ENCODE peak calls at places on chromosomes 5 and 9, in four cellular contexts. A, S, R and Z are unnamed samples.
A peak's percentile ranks its signal among the peaks of the same experiment; 100 is the strongest.

GRCh38 chr9:77025146-77025545 is 5.7 kb downstream of the FOXB2 start:
- DNase-seq in S (no peak), A (no peak), R (no peak), Z (no peak)

GRCh38 chr9:133739408-133740280 is 1.5 kb upstream of the SARDH start:
- DNase-seq in S (no peak), R (no peak), A (no peak), Z (no peak)

GRCh38 chr5:90944116-90944515 is 385.5 kb downstream of the ADGRV1 start:
- DNase-seq in R (no peak), S (no peak), A (no peak), Z (no peak)

GRCh38 chr5:79872309-79872708 is 118.8 kb downstream of the MTX3 start:
- DNase-seq in S (no peak), A (no peak), R (no peak), Z (no peak)

GRCh38 chr5:154849261-154849660 is 1.1 kb downstream of the FAXDC2 start:
- DNase-seq in A (no peak), S (no peak), R (no peak), Z (no peak)

GRCh38 chr9:115046786-115047185 is 71.2 kb downstream of the TNC start:
- DNase-seq in A (no peak), S (no peak), R (no peak), Z (no peak)

GRCh38 chr9:129794549-129794948 is 8.4 kb upstream of the TOR1B start:
- DNase-seq in S (no peak), A (no peak), R (no peak), Z (no peak)

GRCh38 chr5:179697993-179698934 is 503 bp upstream of the CANX start:
- DNase-seq in S (peak; percentile 100), R (peak; percentile 100), A (peak; percentile 99), Z (peak; percentile 99)

GRCh38 chr5:178282391-178282790 is 49.8 kb upstream of the PHYKPL start:
- DNase-seq in A (no peak), S (no peak), R (no peak), Z (no peak)

GRCh38 chr9:109474170-109474569 is 23.9 kb downstream of the PTPN3 start:
- DNase-seq in S (no peak), R (no peak), A (no peak), Z (no peak)

GRCh38 chr9:23464275-23464674 is 361.8 kb downstream of the ELAVL2 start:
- DNase-seq in S (no peak), R (no peak), A (no peak), Z (no peak)

GRCh38 chr9:2597483-2597882 is 24.1 kb upstream of the VLDLR start:
- DNase-seq in S (peak; percentile 52), A (no peak), R (no peak), Z (no peak)

GRCh38 chr9:97900103-97900737 is 22.1 kb downstream of the TRMO start:
- DNase-seq in S (peak; percentile 95), A (no peak), R (no peak), Z (no peak)

GRCh38 chr5:1140188-1140817 is 28.4 kb upstream of the SLC12A7 start:
- DNase-seq in A (peak; percentile 86), R (peak; percentile 96), S (peak; percentile 46), Z (peak; percentile 84)

GRCh38 chr5:138033916-138034315 is 1.0 kb upstream of the FAM13B start:
- DNase-seq in R (no peak), S (peak; percentile 88), A (no peak), Z (no peak)

DNA sequence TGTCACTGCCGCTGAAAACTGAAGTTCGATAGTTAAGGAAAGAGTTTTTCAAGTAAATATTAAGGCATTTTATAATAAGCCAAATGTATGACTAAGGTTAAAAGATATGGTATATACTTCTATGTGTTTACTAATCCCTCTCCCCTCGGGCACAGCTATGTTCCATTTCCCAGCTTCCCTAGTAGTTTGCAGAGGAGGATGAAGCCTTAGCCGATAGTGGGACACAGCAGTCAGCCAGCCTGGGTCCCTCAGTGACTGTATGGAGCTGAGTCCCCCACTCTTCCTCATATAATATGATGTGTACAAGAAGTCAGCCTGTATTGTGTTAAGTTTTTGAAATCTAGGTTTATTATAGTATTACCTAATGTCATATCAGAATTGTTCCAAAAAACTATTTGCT is 55.8 kb downstream of the PARP8 start:
- DNase-seq in A (no peak), R (no peak), S (no peak), Z (no peak)
- H2AFZ ChIP-seq in A (no peak overlapping the region), R (no peak overlapping the region), S (no peak overlapping the region), Z (no peak overlapping the region)

DNA sequence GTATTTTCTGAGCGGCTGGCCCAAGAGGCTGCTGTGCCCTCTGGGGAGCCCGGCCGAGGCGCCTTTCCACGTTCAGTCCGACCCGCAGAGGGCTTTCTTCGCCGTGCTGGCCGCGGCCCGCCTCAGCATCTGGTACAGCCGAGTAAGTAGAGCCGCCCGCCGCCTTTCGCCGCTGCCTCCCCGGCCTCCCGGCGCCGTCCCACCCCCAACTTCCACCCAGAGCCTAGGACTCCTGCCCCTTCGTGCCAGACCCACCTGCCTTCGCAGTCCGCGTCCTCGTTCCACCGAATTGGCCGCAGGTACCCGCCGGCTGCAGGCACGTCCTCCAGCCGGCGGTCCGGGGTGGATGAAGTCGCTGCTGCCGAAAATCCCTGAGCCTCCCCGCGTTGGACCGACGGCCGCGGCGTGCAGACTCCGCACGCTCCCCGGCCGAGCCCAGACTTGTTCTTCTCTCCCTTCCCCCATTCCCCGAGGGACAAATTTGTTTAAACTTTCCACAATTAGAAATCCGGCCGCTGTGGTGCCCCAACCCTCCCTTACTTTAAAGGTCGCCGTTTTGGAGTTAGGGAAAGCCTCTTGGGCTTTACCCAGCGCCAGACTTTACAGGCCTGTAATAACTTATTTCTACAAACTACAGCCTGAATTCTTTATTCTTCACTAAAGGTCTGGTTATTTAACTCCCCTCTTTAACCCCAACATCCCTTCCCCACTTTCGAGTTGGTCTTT is 568 bp downstream of the RIC1 start:
- DNase-seq in A (peak; percentile 42), S (peak; percentile 73), R (peak; percentile 19), Z (peak; percentile 51)
- H2AFZ ChIP-seq in A (peak overlapping the region; percentile 88), S (peak overlapping the region; percentile 70), R (peak overlapping the region; percentile 96), Z (peak overlapping the region; percentile 21)

GRCh38 chr5:124888622-124889521 is 142.4 kb upstream of the ZNF608 start:
- DNase-seq in S (no peak), R (no peak), A (no peak), Z (no peak)
- H2AFZ ChIP-seq in S (no peak overlapping the region), R (no peak overlapping the region), A (peak overlapping the region; percentile 33), Z (no peak overlapping the region)

DNA sequence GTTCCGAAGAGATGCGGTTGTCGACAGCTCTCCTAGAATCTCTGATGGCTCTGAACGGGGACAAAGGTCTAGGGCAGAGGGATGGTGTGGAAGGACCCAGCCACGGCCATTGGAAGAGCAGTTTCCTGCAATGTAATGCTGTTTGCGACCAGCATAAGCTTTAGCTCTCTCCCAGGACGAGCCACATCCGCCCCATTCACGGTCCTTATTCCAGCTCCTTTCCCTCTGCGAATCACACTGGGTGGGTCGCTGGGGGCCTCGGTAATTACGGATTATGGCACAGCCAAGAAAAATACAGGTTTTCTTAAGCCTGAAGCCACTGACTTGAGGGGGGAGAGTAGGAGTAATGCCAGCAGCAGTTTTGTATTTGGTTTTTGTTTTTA is 22.7 kb downstream of the ANXA2R start:
- DNase-seq in S (peak; percentile 48), A (peak; percentile 71), R (no peak), Z (no peak)
- H2AFZ ChIP-seq in S (peak overlapping the region; percentile 81), A (peak overlapping the region; percentile 21), R (no peak overlapping the region), Z (peak overlapping the region; percentile 66)

GRCh38 chr5:59569608-59570334 is 323.8 kb downstream of the PDE4D start:
- DNase-seq in R (no peak), A (no peak), S (no peak), Z (no peak)
- H2AFZ ChIP-seq in R (no peak overlapping the region), A (no peak overlapping the region), S (no peak overlapping the region), Z (peak overlapping the region; percentile 36)

GRCh38 chr5:159682623-159683022 is 233.7 kb upstream of the ADRA1B start:
- DNase-seq in S (peak; percentile 13), R (no peak), A (no peak), Z (no peak)

GRCh38 chr5:159680095-159680494 is 236.2 kb upstream of the ADRA1B start:
- DNase-seq in R (no peak), A (peak; percentile 35), S (no peak), Z (no peak)

GRCh38 chr5:159673538-159673937 is 242.7 kb upstream of the ADRA1B start:
- DNase-seq in A (no peak), S (no peak), R (no peak), Z (no peak)

DNA sequence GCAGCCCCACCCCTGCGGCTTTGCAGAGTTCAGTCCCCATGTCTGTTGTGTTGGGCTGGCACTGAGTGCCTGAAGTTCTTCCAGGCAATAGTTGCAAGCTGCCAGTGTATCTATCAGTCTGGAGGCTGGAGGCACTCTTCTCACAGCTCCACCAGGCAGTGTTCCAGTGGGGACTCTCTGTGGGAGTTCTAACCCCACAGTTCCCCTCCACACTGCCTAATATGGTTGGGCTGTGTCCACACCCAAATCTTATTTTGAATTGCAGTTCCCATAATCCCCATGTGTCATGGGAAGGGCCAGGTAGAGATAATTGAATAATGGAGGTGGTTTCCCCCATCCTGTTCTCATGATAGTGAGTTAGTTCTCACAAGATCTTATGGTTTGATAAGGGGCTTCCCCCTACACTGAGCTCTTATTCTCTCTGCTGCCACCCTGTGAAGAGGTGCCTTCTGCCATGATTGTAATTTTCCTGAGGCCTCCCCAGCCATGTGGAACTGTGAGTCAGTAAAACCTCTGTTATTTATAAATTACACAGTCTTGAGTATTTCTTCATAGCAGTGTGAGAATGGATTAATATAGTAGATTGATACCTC is 237.4 kb upstream of the ADRA1B start:
- DNase-seq in A (no peak), S (no peak), R (no peak), Z (no peak)
- H2AFZ ChIP-seq in A (no peak overlapping the region), S (no peak overlapping the region), R (no peak overlapping the region), Z (no peak overlapping the region)

GRCh38 chr9:127899200-127899943 is at the start of gene ST6GALNAC6:
- DNase-seq in R (peak; percentile 79), S (peak; percentile 91), A (peak; percentile 66), Z (peak; percentile 72)

GRCh38 chr9:127895811-127896210 is 3.6 kb downstream of the ST6GALNAC6 start:
- DNase-seq in S (no peak), A (no peak), R (no peak), Z (no peak)

GRCh38 chr9:127896395-127897193 is 2.8 kb downstream of the ST6GALNAC6 start:
- DNase-seq in R (no peak), A (no peak), S (no peak), Z (no peak)

GRCh38 chr9:127898433-127899199 is 787 bp downstream of the ST6GALNAC6 start:
- DNase-seq in S (peak; percentile 94), R (peak; percentile 36), A (no peak), Z (no peak)

DNA sequence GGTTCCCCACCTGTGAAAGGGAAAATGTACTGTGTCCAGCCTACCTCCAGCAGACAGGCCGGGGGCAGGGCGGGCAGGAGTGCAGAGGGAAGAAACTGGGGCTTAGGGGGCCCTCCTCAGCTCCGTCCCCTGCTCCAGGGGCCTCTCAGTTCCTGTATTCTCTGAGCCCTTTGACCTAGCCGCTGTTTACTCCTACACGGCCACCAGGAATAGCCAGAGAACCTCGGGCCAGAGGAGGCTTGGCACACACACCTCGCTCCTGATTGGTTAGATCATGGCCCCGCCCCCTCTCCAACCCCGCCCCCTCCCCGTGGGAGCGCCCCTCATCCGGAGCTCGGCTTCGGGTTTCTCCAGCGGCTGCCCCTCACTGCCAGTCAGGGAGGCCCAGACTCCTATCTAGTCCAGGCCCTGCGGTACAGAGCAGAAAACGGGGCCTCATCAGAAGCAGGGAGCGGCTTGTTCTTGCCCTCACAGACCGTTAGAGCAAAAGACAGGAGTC is 2.2 kb downstream of the ST6GALNAC6 start:
- DNase-seq in A (no peak), R (peak; percentile 37), S (peak; percentile 86), Z (no peak)
- H2AFZ ChIP-seq in A (no peak overlapping the region), R (no peak overlapping the region), S (no peak overlapping the region), Z (no peak overlapping the region)

GRCh38 chr5:107607656-107608368 is 62.9 kb downstream of the EFNA5 start:
- DNase-seq in A (no peak), S (no peak), R (no peak), Z (no peak)
- H2AFZ ChIP-seq in A (no peak overlapping the region), S (no peak overlapping the region), R (no peak overlapping the region), Z (no peak overlapping the region)